ENCODE peak calls at places on chromosomes 16 and 17, in four cellular contexts. One of them, this sample, is unnamed.

GRCh38 chr16:1941924-1942809 is 832 bp downstream of the MSRB1 start:
- DNase-seq in AG04450: no peak
- DNase-seq in RWPE2: peak
- DNase-seq in heart right ventricle: no peak
- DNase-seq in this sample: peak

GRCh38 chr16:55207679-55208294 is 116.2 kb upstream of the IRX6 start:
- DNase-seq in AG04450: no peak
- DNase-seq in RWPE2: no peak
- DNase-seq in heart right ventricle: no peak
- DNase-seq in this sample: no peak

GRCh38 chr17:16922386-16923096 is 49.4 kb downstream of the TNFRSF13B start:
- DNase-seq in AG04450: no peak
- DNase-seq in RWPE2: peak
- DNase-seq in heart right ventricle: no peak
- DNase-seq in this sample: no peak

GRCh38 chr17:16363749-16364536 is 10.7 kb upstream of the CENPV start:
- DNase-seq in AG04450: no peak
- DNase-seq in RWPE2: no peak
- DNase-seq in heart right ventricle: peak
- DNase-seq in this sample: peak

GRCh38 chr16:58500329-58501241 is 642 bp downstream of the NDRG4 start:
- DNase-seq in AG04450: no peak
- DNase-seq in RWPE2: peak
- DNase-seq in heart right ventricle: no peak
- DNase-seq in this sample: peak

GRCh38 chr17:49871211-49871610 is 23.3 kb upstream of the TAC4 start:
- DNase-seq in AG04450: no peak
- DNase-seq in RWPE2: no peak
- DNase-seq in heart right ventricle: no peak
- DNase-seq in this sample: no peak

GRCh38 chr17:74892974-74893911 is at the start of gene FADS6:
- DNase-seq in AG04450: no peak
- DNase-seq in RWPE2: no peak
- DNase-seq in heart right ventricle: no peak
- DNase-seq in this sample: no peak

GRCh38 chr16:81313731-81314602 is 795 bp upstream of the GAN start:
- DNase-seq in AG04450: no peak
- DNase-seq in RWPE2: no peak
- DNase-seq in heart right ventricle: no peak
- DNase-seq in this sample: no peak

GRCh38 chr17:39270923-39271322 is 45.2 kb upstream of the STAC2 start:
- DNase-seq in AG04450: peak
- DNase-seq in RWPE2: no peak
- DNase-seq in heart right ventricle: no peak
- DNase-seq in this sample: no peak

GRCh38 chr16:52191533-52192134 is 355.3 kb downstream of the TOX3 start:
- DNase-seq in AG04450: peak
- DNase-seq in RWPE2: no peak
- DNase-seq in heart right ventricle: peak
- DNase-seq in this sample: peak

GRCh38 chr17:55435408-55435807 is 13.8 kb upstream of the MMD start:
- DNase-seq in AG04450: no peak
- DNase-seq in RWPE2: no peak
- DNase-seq in heart right ventricle: no peak
- DNase-seq in this sample: no peak

GRCh38 chr17:29929544-29930398 is at the start of gene SSH2:
- DNase-seq in AG04450: peak
- DNase-seq in RWPE2: peak
- DNase-seq in heart right ventricle: peak
- DNase-seq in this sample: peak

GRCh38 chr17:74442670-74443515 is 11.0 kb downstream of the GPRC5C start:
- DNase-seq in AG04450: no peak
- DNase-seq in RWPE2: peak
- DNase-seq in heart right ventricle: peak
- DNase-seq in this sample: peak

GRCh38 chr17:11996722-11997146 is 541 bp downstream of the ZNF18 start:
- DNase-seq in AG04450: no peak
- DNase-seq in RWPE2: no peak
- DNase-seq in heart right ventricle: no peak
- DNase-seq in this sample: peak

GRCh38 chr16:30764816-30765465 is 2.8 kb downstream of the RNF40 start:
- DNase-seq in AG04450: no peak
- DNase-seq in RWPE2: no peak
- DNase-seq in heart right ventricle: no peak
- DNase-seq in this sample: no peak

GRCh38 chr16:60945225-60945624 is 1091.0 kb downstream of the CDH8 start:
- DNase-seq in AG04450: no peak
- DNase-seq in RWPE2: no peak
- DNase-seq in heart right ventricle: no peak
- DNase-seq in this sample: no peak

GRCh38 chr17:42183741-42184711 is 1.2 kb downstream of the HCRT start:
- DNase-seq in AG04450: peak
- DNase-seq in RWPE2: no peak
- DNase-seq in heart right ventricle: peak
- DNase-seq in this sample: peak

GRCh38 chr17:67528751-67529436 is 151.8 kb downstream of the PITPNC1 start:
- DNase-seq in AG04450: peak
- DNase-seq in RWPE2: peak
- DNase-seq in heart right ventricle: peak
- DNase-seq in this sample: peak

GRCh38 chr17:1107777-1108559 is 71.8 kb downstream of the ABR start:
- DNase-seq in AG04450: no peak
- DNase-seq in RWPE2: no peak
- DNase-seq in heart right ventricle: peak
- DNase-seq in this sample: no peak
- H3K4me3 ChIP-seq in AG04450: peak
- H3K4me3 ChIP-seq in RWPE2: peak
- H3K4me3 ChIP-seq in heart right ventricle: peak
- H3K4me3 ChIP-seq in this sample: peak

GRCh38 chr16:82732461-82732860 is 105.7 kb downstream of the CDH13 start:
- DNase-seq in AG04450: no peak
- DNase-seq in RWPE2: no peak
- DNase-seq in heart right ventricle: no peak
- DNase-seq in this sample: no peak

GRCh38 chr16:82735176-82735575 is 108.4 kb downstream of the CDH13 start:
- DNase-seq in AG04450: no peak
- DNase-seq in RWPE2: no peak
- DNase-seq in heart right ventricle: no peak
- DNase-seq in this sample: no peak

GRCh38 chr16:82738699-82739098 is 111.9 kb downstream of the CDH13 start:
- DNase-seq in AG04450: no peak
- DNase-seq in RWPE2: no peak
- DNase-seq in heart right ventricle: no peak
- DNase-seq in this sample: no peak

GRCh38 chr16:82735696-82736095 is 108.9 kb downstream of the CDH13 start:
- DNase-seq in AG04450: no peak
- DNase-seq in RWPE2: no peak
- DNase-seq in heart right ventricle: no peak
- DNase-seq in this sample: no peak

DNA sequence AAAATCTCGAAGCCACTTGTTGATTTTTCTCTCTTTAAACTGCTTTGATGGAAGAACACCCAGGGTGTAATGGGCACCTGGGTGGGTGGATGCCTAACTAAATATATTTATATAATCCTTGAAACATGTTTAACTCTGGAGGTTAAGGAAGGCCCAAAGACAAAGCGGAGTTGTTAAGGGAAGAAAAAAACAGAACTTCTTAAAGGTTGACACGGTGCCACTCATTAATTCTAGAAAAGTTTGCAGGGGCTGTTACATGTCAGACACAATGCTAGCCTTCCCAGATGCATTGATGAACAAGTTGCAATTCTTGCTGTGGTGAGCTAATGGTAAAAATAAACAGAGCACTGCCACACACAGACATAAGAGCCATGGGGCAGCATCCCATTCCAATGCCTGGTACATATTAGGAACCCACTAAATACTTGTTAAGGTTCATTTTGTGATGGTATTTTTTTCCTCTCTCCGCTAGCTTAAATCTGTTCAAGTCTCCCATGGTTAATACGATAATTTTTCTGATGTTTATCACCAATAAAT is 109.5 kb downstream of the CDH13 start:
- DNase-seq in AG04450: no peak
- DNase-seq in RWPE2: no peak
- DNase-seq in heart right ventricle: no peak
- DNase-seq in this sample: no peak
- H3K4me3 ChIP-seq in AG04450: no peak
- H3K4me3 ChIP-seq in RWPE2: no peak
- H3K4me3 ChIP-seq in heart right ventricle: peak
- H3K4me3 ChIP-seq in this sample: no peak

DNA sequence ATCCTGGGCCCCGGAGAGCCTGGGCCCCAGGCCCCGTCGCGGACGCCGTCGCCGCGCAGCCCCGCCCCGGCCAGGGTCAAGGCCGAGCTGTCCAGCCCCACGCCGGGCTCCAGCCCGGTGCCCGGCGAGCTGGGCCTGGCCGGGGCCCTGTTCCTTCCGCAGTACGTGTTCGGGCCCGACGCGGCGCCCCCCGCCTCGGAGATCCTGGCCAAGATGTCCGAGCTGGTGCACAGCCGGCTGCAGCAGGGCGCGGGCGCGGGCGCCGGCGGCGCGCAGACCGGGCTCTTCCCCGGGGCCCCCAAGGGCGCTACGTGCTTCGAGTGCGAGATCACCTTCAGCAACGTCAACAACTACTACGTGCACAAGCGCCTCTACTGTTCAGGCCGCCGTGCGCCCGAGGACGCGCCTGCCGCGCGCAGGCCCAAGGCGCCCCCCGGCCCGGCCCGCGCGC is 36.8 kb upstream of the ZC3H18 start:
- DNase-seq in AG04450: peak
- DNase-seq in RWPE2: no peak
- DNase-seq in heart right ventricle: no peak
- DNase-seq in this sample: no peak
- H3K4me3 ChIP-seq in AG04450: peak
- H3K4me3 ChIP-seq in RWPE2: peak
- H3K4me3 ChIP-seq in heart right ventricle: peak
- H3K4me3 ChIP-seq in this sample: peak

GRCh38 chr17:22266231-22266630 is 573.9 kb downstream of the KCNJ18 start:
- DNase-seq in AG04450: no peak
- DNase-seq in RWPE2: no peak
- DNase-seq in heart right ventricle: no peak
- DNase-seq in this sample: peak
- H3K4me3 ChIP-seq in AG04450: no peak
- H3K4me3 ChIP-seq in RWPE2: no peak
- H3K4me3 ChIP-seq in heart right ventricle: no peak
- H3K4me3 ChIP-seq in this sample: no peak

DNA sequence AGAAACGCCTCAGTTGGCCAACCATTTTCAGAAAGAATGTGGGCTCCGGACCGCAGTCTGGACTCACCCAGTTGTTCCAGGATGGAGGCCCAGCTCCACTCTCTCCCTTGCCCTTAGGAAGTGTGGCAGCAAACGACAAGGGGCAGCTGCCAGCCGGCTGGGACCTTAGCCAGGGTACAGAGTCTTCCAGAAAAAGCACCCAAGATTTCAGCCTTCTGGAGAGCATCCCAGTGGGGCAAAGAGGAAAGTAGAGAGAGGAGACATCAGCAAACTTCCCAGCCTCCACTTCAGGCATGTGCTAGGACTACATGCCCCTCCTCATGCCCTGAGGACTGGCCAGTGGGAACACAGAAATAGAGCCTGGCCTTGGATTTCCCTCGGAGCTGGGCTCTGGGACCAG is 56.8 kb upstream of the SCNN1B start:
- DNase-seq in AG04450: no peak
- DNase-seq in RWPE2: no peak
- DNase-seq in heart right ventricle: peak
- DNase-seq in this sample: no peak
- H3K4me3 ChIP-seq in AG04450: no peak
- H3K4me3 ChIP-seq in RWPE2: no peak
- H3K4me3 ChIP-seq in heart right ventricle: no peak
- H3K4me3 ChIP-seq in this sample: no peak

This sample was measured in suprapubic skin.